ENCODE peak calls at places on chromosome X, in ten cellular contexts. C is mucosa of descending colon, K is fibroblast of villous mesenchyme, S is astrocyte, E is Caco-2, H is mammary epithelial cell, Y is cardiac fibroblast, B is upper lobe of right lung, I is cardiac muscle cell, O is tibial artery. T is an unnamed sample.
A peak's percentile ranks its signal among the peaks of the same experiment; 100 is the strongest.

GRCh38 chrX:104310084-104310483 is 55.4 kb upstream of the ESX1 start:
- DNase-seq in C (peak; percentile 5), K (peak; percentile 41), S (peak; percentile 14), E (no peak), H (peak; percentile 37), Y (peak; percentile 56), B (no peak), I (peak; percentile 53), O (no peak), T (peak; percentile 66)

GRCh38 chrX:68084765-68085164 is 348.5 kb downstream of the OPHN1 start:
- DNase-seq in C (peak; percentile 4), K (peak; percentile 56), S (peak; percentile 38), E (no peak), H (peak; percentile 1), Y (peak; percentile 68), B (no peak), I (peak; percentile 75), O (no peak), T (peak; percentile 45)

GRCh38 chrX:30023451-30023850 is 191.9 kb upstream of the MAGEB2 start:
- DNase-seq in C (no peak), K (no peak), S (peak; percentile 35), E (no peak), H (no peak), Y (peak; percentile 58), B (no peak), I (no peak), O (no peak), T (no peak)

GRCh38 chrX:150508461-150509367 is 59.7 kb upstream of the MTM1 start:
- DNase-seq in C (peak; percentile 12), K (peak; percentile 16), S (no peak), E (no peak), H (no peak), Y (peak; percentile 13), B (peak; percentile 69), I (peak; percentile 67), O (peak; percentile 91), T (peak; percentile 24)

GRCh38 chrX:73818200-73819116 is 255.5 kb downstream of the CHIC1 start:
- DNase-seq in C (no peak), K (no peak), S (no peak), E (no peak), H (no peak), Y (no peak), B (no peak), I (no peak), O (no peak), T (no peak)

GRCh38 chrX:119541188-119541587 is 24.0 kb downstream of the STEEP1 start:
- DNase-seq in C (no peak), K (peak; percentile 69), S (peak; percentile 66), E (no peak), H (no peak), Y (peak; percentile 87), B (no peak), I (peak; percentile 70), O (no peak), T (peak; percentile 67)

GRCh38 chrX:53442322-53442631 is 8.1 kb upstream of the HSD17B10 start:
- DNase-seq in C (peak; percentile 5), K (no peak), S (no peak), E (no peak), H (no peak), Y (no peak), B (no peak), I (no peak), O (no peak), T (no peak)

GRCh38 chrX:46573331-46573895 is at the start of gene CHST7:
- DNase-seq in C (peak; percentile 51), K (peak; percentile 71), S (peak; percentile 55), E (peak; percentile 60), H (peak; percentile 53), Y (peak; percentile 68), B (peak; percentile 84), I (peak; percentile 79), O (peak; percentile 76), T (peak; percentile 67)

GRCh38 chrX:123971963-123972362 is 10.5 kb downstream of the STAG2 start:
- DNase-seq in C (no peak), K (peak; percentile 77), S (no peak), E (no peak), H (no peak), Y (peak; percentile 30), B (no peak), I (peak; percentile 51), O (no peak), T (peak; percentile 28)

GRCh38 chrX:43836435-43837184 is 45.6 kb downstream of the MAOB start:
- DNase-seq in C (peak; percentile 11), K (peak; percentile 26), S (peak; percentile 7), E (no peak), H (peak; percentile 14), Y (peak; percentile 42), B (no peak), I (peak; percentile 40), O (no peak), T (peak; percentile 37)

GRCh38 chrX:141176586-141177451 is at the start of gene LDOC1:
- DNase-seq in C (peak; percentile 54), K (peak; percentile 68), S (peak; percentile 58), E (no peak), H (peak; percentile 72), Y (peak; percentile 78), B (peak; percentile 86), I (peak; percentile 87), O (peak; percentile 90), T (peak; percentile 74)

GRCh38 chrX:42686706-42687105 is 91.3 kb downstream of the PPP1R2C start:
- DNase-seq in C (no peak), K (no peak), S (no peak), E (no peak), H (peak; percentile 57), Y (peak; percentile 62), B (no peak), I (peak; percentile 13), O (no peak), T (no peak)

GRCh38 chrX:13469963-13470679 is 99.3 kb upstream of the EGFL6 start:
- DNase-seq in C (no peak), K (peak; percentile 63), S (peak; percentile 71), E (no peak), H (peak; percentile 74), Y (peak; percentile 69), B (no peak), I (peak; percentile 23), O (no peak), T (no peak)

DNA sequence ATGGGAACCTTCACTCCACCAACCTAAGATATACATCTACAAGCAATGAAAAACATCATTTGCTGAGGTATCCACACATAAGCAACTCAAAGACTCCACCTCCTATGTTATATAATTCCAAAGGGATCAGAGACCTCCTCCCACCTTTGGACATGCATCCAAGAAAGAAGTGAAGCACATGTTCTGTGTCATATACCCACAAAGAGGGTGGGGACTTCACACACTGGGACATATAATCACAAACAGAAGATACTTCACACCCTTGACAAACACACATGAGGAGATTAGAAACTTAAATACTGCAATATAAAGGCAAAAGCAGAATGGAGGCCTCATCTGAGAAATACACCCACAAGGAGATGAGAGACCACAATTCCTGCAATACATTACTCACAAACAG is 25.4 kb downstream of the SUV39H1 start:
- DNase-seq in C (no peak), K (no peak), S (no peak), E (no peak), H (no peak), Y (no peak), B (no peak), I (no peak), O (no peak), T (no peak)
- H3K4me3 ChIP-seq in C (no peak overlapping the region), K (no peak overlapping the region), S (no peak overlapping the region), E (no peak overlapping the region), H (no peak overlapping the region), Y (no peak overlapping the region), B (no peak overlapping the region), I (no peak overlapping the region), O (no peak overlapping the region), T (no peak overlapping the region)

GRCh38 chrX:153925739-153926593 is at the start of gene ARHGAP4:
- DNase-seq in C (no peak), K (no peak), S (no peak), E (no peak), H (no peak), Y (no peak), B (peak; percentile 71), I (no peak), O (no peak), T (no peak)

GRCh38 chrX:153922932-153923857 is 2.9 kb downstream of the ARHGAP4 start:
- DNase-seq in C (peak; percentile 66), K (peak; percentile 54), S (peak; percentile 45), E (no peak), H (peak; percentile 17), Y (peak; percentile 59), B (peak; percentile 85), I (peak; percentile 75), O (peak; percentile 83), T (peak; percentile 70)

GRCh38 chrX:153922286-153922573 is 3.8 kb downstream of the ARHGAP4 start:
- DNase-seq in C (no peak), K (no peak), S (no peak), E (no peak), H (no peak), Y (no peak), B (no peak), I (no peak), O (no peak), T (no peak)

GRCh38 chrX:153925387-153925738 is 701 bp downstream of the ARHGAP4 start:
- DNase-seq in C (no peak), K (no peak), S (no peak), E (no peak), H (no peak), Y (no peak), B (no peak), I (no peak), O (no peak), T (no peak)

GRCh38 chrX:153924149-153924861 is 1.8 kb downstream of the ARHGAP4 start:
- DNase-seq in C (peak; percentile 37), K (peak; percentile 51), S (no peak), E (peak; percentile 59), H (peak; percentile 10), Y (peak; percentile 37), B (no peak), I (peak; percentile 64), O (peak; percentile 74), T (peak; percentile 45)
- TF ChIP-seq CTCF in C (no peak), K (peak; percentile 35), S (no peak), E (peak; percentile 52), H (no peak), Y (peak; percentile 5), B (peak; percentile 27), I (no peak), O (peak; percentile 30), T (peak; percentile 31)

GRCh38 chrX:131764224-131764623 is 220.3 kb downstream of the OR13H1 start:
- DNase-seq in C (no peak), K (no peak), S (no peak), E (no peak), H (peak; percentile 23), Y (no peak), B (no peak), I (no peak), O (no peak), T (no peak)
- H3K4me3 ChIP-seq in C (no peak overlapping the region), K (peak overlapping the region; percentile 29), S (no peak overlapping the region), E (no peak overlapping the region), H (peak overlapping the region; percentile 17), Y (no peak overlapping the region), B (no peak overlapping the region), I (no peak overlapping the region), O (no peak overlapping the region), T (no peak overlapping the region)

DNA sequence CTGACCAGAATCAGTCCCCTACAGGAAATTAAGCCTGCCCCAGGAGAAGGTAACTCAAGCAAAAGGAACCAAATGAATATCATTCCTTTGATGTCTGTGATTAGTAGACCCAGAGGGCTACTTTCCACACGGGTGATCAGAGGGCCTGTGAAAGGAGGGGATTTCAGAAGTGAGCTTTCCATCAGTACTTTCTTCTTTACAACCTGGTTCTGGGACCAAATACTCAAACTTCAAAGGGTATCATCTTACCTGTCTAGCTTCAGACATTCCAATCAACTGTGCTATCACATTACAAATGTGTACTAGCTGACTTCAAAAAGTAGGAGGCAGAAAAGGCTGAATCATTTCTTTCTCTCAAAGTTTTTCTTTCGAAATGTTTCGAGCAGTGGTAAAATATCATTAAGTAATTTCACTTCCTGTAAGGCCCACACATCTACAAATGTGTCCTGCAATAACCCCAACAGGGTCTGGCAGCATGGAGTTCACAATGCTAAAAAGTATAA is 23.9 kb downstream of the ACSL4 start:
- DNase-seq in C (no peak), K (peak; percentile 64), S (peak; percentile 63), E (peak; percentile 30), H (peak; percentile 66), Y (peak; percentile 70), B (no peak), I (peak; percentile 68), O (no peak), T (peak; percentile 75)
- TF ChIP-seq CTCF in C (no peak), K (no peak), S (no peak), E (no peak), H (no peak), Y (no peak), B (no peak), I (no peak), O (no peak), T (peak; percentile 13)